ENCODE peak calls at places on chromosomes 5 and 9, in seven cellular contexts. J, G, C, F, E, W and Q are unnamed samples.

GRCh38 chr9:19934301-19934868 is 145.5 kb upstream of the SLC24A2 start:
- DNase-seq in J (peak), G (peak), C (no peak), F (no peak), E (peak), W (peak), Q (peak)

GRCh38 chr5:178388381-178389030 is 155.9 kb upstream of the PHYKPL start:
- DNase-seq in J (no peak), G (peak), C (no peak), F (no peak), E (no peak), W (peak), Q (no peak)

GRCh38 chr5:79236364-79236969 is 536 bp downstream of the JMY start:
- DNase-seq in J (peak), G (no peak), C (peak), F (no peak), E (no peak), W (no peak), Q (no peak)

GRCh38 chr5:172503925-172504730 is 49.8 kb upstream of the SH3PXD2B start:
- DNase-seq in J (no peak), G (no peak), C (peak), F (no peak), E (no peak), W (peak), Q (peak)

GRCh38 chr5:82593481-82593880 is 315.3 kb upstream of the RPS23 start:
- DNase-seq in J (no peak), G (no peak), C (no peak), F (no peak), E (no peak), W (no peak), Q (no peak)

GRCh38 chr9:89154218-89154617 is 24.4 kb downstream of the SHC3 start:
- DNase-seq in J (no peak), G (no peak), C (no peak), F (no peak), E (no peak), W (no peak), Q (no peak)

GRCh38 chr9:15509931-15510788 is 610 bp downstream of the PSIP1 start:
- DNase-seq in J (peak), G (peak), C (peak), F (no peak), E (peak), W (peak), Q (peak)

GRCh38 chr9:16688814-16689213 is 181.7 kb downstream of the BNC2 start:
- DNase-seq in J (no peak), G (no peak), C (no peak), F (no peak), E (no peak), W (no peak), Q (no peak)

GRCh38 chr9:98523231-98523901 is 185.4 kb downstream of the GABBR2 start:
- DNase-seq in J (peak), G (no peak), C (no peak), F (no peak), E (no peak), W (no peak), Q (no peak)

GRCh38 chr9:4965174-4965821 is 19.8 kb upstream of the JAK2 start:
- DNase-seq in J (no peak), G (no peak), C (no peak), F (no peak), E (no peak), W (no peak), Q (no peak)

GRCh38 chr9:132547976-132548730 is 34.3 kb upstream of the BARHL1 start:
- DNase-seq in J (no peak), G (no peak), C (no peak), F (no peak), E (no peak), W (peak), Q (no peak)

GRCh38 chr5:140926211-140926902 is at the start of gene PCDHAC1:
- DNase-seq in J (peak), G (peak), C (peak), F (peak), E (peak), W (peak), Q (peak)

GRCh38 chr5:7852988-7853387 is 2.1 kb upstream of the CFAP90 start:
- DNase-seq in J (no peak), G (no peak), C (no peak), F (no peak), E (no peak), W (no peak), Q (no peak)

GRCh38 chr9:90002299-90003045 is 397.7 kb downstream of the GADD45G start:
- DNase-seq in J (no peak), G (no peak), C (no peak), F (no peak), E (no peak), W (no peak), Q (no peak)

GRCh38 chr9:84622981-84623380 is 46.5 kb upstream of the NTRK2 start:
- DNase-seq in J (no peak), G (no peak), C (no peak), F (no peak), E (no peak), W (no peak), Q (no peak)

GRCh38 chr5:130400091-130400490 is 495.8 kb downstream of the CHSY3 start:
- DNase-seq in J (no peak), G (no peak), C (no peak), F (no peak), E (no peak), W (no peak), Q (no peak)

GRCh38 chr9:120776788-120777187 is 16.4 kb downstream of the FBXW2 start:
- DNase-seq in J (no peak), G (no peak), C (no peak), F (no peak), E (no peak), W (no peak), Q (no peak)

GRCh38 chr5:10331341-10331796 is 22.1 kb upstream of the MARCHF6 start:
- DNase-seq in J (no peak), G (peak), C (peak), F (no peak), E (peak), W (peak), Q (peak)

GRCh38 chr9:136482046-136482792 is 621 bp downstream of the SEC16A start:
- DNase-seq in J (peak), G (no peak), C (no peak), F (no peak), E (no peak), W (no peak), Q (no peak)

GRCh38 chr5:176742246-176743105 is 67.9 kb upstream of the UNC5A start:
- DNase-seq in J (no peak), G (no peak), C (peak), F (no peak), E (no peak), W (no peak), Q (no peak)

GRCh38 chr9:131954299-131954698 is 125.4 kb downstream of the MED27 start:
- DNase-seq in J (peak), G (no peak), C (no peak), F (peak), E (no peak), W (no peak), Q (no peak)

GRCh38 chr9:89135572-89135971 is 43.0 kb downstream of the SHC3 start:
- DNase-seq in J (no peak), G (no peak), C (no peak), F (no peak), E (no peak), W (no peak), Q (no peak)

GRCh38 chr5:177430146-177430951 is 3.9 kb downstream of the GRK6 start:
- DNase-seq in J (no peak), G (no peak), C (peak), F (no peak), E (no peak), W (no peak), Q (no peak)

GRCh38 chr5:139744471-139745120 is 51.0 kb upstream of the PSD2 start:
- DNase-seq in J (no peak), G (no peak), C (no peak), F (no peak), E (no peak), W (no peak), Q (no peak)

GRCh38 chr5:885529-885928 is 7.1 kb downstream of the BRD9 start:
- DNase-seq in J (no peak), G (no peak), C (no peak), F (no peak), E (no peak), W (no peak), Q (no peak)

GRCh38 chr5:98314262-98314661 is 459.2 kb upstream of the RGMB start:
- DNase-seq in J (no peak), G (no peak), C (no peak), F (no peak), E (no peak), W (no peak), Q (no peak)

GRCh38 chr9:101028346-101029299 is at the start of gene PLPPR1:
- DNase-seq in J (peak), G (peak), C (peak), F (no peak), E (peak), W (peak), Q (peak)

GRCh38 chr5:172782169-172783039 is 11.4 kb upstream of the DUSP1 start:
- DNase-seq in J (no peak), G (no peak), C (no peak), F (no peak), E (no peak), W (no peak), Q (no peak)

GRCh38 chr9:88266416-88266815 is 121.8 kb upstream of the SPIN1 start:
- DNase-seq in J (no peak), G (no peak), C (no peak), F (no peak), E (no peak), W (no peak), Q (no peak)

GRCh38 chr5:92749943-92750342 is 831.1 kb downstream of the NR2F1-AS1 start:
- DNase-seq in J (peak), G (no peak), C (no peak), F (peak), E (no peak), W (no peak), Q (no peak)

GRCh38 chr9:96008502-96009222 is 133.2 kb downstream of the ERCC6L2 start:
- DNase-seq in J (no peak), G (no peak), C (no peak), F (no peak), E (no peak), W (no peak), Q (no peak)

GRCh38 chr9:37035472-37036236 is 1.6 kb upstream of the PAX5 start:
- DNase-seq in J (peak), G (no peak), C (no peak), F (no peak), E (no peak), W (no peak), Q (no peak)

GRCh38 chr5:74034738-74035137 is 408.7 kb downstream of the ARHGEF28 start:
- DNase-seq in J (no peak), G (no peak), C (no peak), F (no peak), E (no peak), W (no peak), Q (no peak)

DNA sequence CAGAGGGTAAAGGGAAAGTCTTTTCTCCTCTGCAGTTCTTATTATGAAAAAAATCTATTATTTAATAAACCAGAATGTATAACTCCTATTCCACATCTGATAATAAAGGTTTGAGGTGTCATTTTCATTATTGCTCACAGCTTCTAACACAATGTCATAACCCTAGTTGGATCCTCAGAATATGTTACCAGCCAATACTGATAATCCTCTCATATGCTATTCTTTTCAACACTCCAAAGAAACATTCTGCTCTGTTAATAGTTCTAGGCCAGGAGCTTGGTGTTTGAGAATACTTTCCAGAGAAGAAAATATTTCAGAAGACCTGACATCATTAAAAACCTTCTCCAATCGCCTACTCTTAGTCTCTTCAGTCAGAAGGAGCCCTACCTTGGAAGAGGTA is 127.1 kb downstream of the PIK3R1 start:
- DNase-seq in J (no peak), G (no peak), C (no peak), F (no peak), E (no peak), W (no peak), Q (no peak)
- H3K27ac ChIP-seq in J (no peak), G (no peak), C (no peak), F (no peak), E (no peak), W (no peak), Q (no peak)

GRCh38 chr9:21334969-21335632 is at the start of gene KLHL9:
- DNase-seq in J (peak), G (peak), C (peak), F (peak), E (peak), W (peak), Q (peak)

GRCh38 chr9:21326526-21327139 is 8.6 kb downstream of the KLHL9 start:
- DNase-seq in J (peak), G (no peak), C (no peak), F (no peak), E (no peak), W (no peak), Q (no peak)

GRCh38 chr9:21334603-21334968 is 618 bp downstream of the KLHL9 start:
- DNase-seq in J (peak), G (no peak), C (no peak), F (no peak), E (no peak), W (no peak), Q (no peak)

GRCh38 chr9:21336467-21336866 is 1.3 kb upstream of the KLHL9 start:
- DNase-seq in J (peak), G (no peak), C (no peak), F (no peak), E (no peak), W (no peak), Q (no peak)

GRCh38 chr9:21331676-21332402 is 3.4 kb downstream of the KLHL9 start:
- DNase-seq in J (no peak), G (no peak), C (no peak), F (no peak), E (no peak), W (no peak), Q (no peak)
- H3K4me3 ChIP-seq in J (peak), G (peak), C (no peak), F (no peak), E (no peak), W (peak), Q (no peak)

GRCh38 chr5:159976921-159977320 is 32.0 kb upstream of the TTC1 start:
- DNase-seq in J (no peak), G (no peak), C (no peak), F (no peak), E (no peak), W (no peak), Q (no peak)

GRCh38 chr5:159971931-159972461 is 36.9 kb upstream of the TTC1 start:
- DNase-seq in J (peak), G (no peak), C (peak), F (no peak), E (peak), W (no peak), Q (no peak)

GRCh38 chr5:159972538-159973362 is 36.2 kb upstream of the TTC1 start:
- DNase-seq in J (peak), G (no peak), C (no peak), F (no peak), E (no peak), W (no peak), Q (no peak)

GRCh38 chr5:159978358-159978757 is 30.6 kb upstream of the TTC1 start:
- DNase-seq in J (no peak), G (no peak), C (no peak), F (no peak), E (no peak), W (no peak), Q (no peak)

DNA sequence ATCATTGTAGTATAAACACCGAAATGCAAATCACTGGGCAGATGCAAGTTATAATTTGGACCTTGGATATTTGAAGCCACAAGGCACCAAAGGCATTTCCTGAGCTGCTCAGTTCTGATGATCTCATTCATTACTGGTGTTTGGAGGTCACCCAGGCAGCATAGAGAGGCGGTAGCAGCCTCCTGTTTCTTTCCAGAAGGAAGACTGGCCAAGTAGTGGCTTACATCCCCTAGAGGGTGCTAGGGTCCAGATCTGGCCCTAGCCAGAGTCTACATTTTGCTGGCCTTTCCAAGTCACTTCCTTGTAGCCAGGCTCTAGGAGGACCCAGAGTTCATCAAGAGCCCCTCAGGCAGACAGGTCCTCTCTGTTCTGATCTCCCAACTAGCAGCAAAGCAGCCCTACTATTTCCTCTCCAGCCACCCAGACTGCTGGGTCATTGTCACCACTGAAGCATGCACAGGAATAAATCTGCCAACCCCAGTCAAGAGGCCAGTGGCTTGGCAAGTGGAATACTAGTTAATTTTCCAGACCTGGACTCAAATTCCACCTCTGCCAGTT is 33.4 kb upstream of the TTC1 start:
- DNase-seq in J (peak), G (no peak), C (no peak), F (peak), E (no peak), W (no peak), Q (no peak)
- TF ChIP-seq CTCF in J (peak), G (no peak), C (no peak), F (peak), E (no peak), W (no peak), Q (no peak)

GRCh38 chr5:150109921-150110320 is 23.6 kb upstream of the CSF1R start:
- DNase-seq in J (peak), G (no peak), C (no peak), F (peak), E (no peak), W (no peak), Q (no peak)
- H3K27ac ChIP-seq in J (no peak), G (no peak), C (no peak), F (no peak), E (no peak), W (no peak), Q (no peak)